ENCODE peak calls at places on chromosome 22, in eight cellular contexts. One of them, this sample, is unnamed.

GRCh38 chr22:39664485-39665200 is 94.1 kb downstream of the CACNA1I start:
- DNase-seq in dermis blood vessel endothelial cell: no peak
- DNase-seq in NCI-H1105: no peak
- DNase-seq in heart left ventricle: no peak
- DNase-seq in AG04450: no peak
- DNase-seq in HTR-8/SVneo: no peak
- DNase-seq in fibroblast of lung: no peak
- DNase-seq in HCT116: no peak
- DNase-seq in this sample: no peak

GRCh38 chr22:49301398-49302149 is 526.1 kb downstream of the BRD1 start:
- DNase-seq in dermis blood vessel endothelial cell: no peak
- DNase-seq in NCI-H1105: no peak
- DNase-seq in heart left ventricle: peak; percentile 64
- DNase-seq in AG04450: no peak
- DNase-seq in HTR-8/SVneo: no peak
- DNase-seq in fibroblast of lung: no peak
- DNase-seq in HCT116: no peak
- DNase-seq in this sample: no peak

GRCh38 chr22:47042861-47043496 is 280.5 kb downstream of the TBC1D22A start:
- DNase-seq in dermis blood vessel endothelial cell: no peak
- DNase-seq in NCI-H1105: no peak
- DNase-seq in heart left ventricle: peak; percentile 47
- DNase-seq in AG04450: no peak
- DNase-seq in HTR-8/SVneo: no peak
- DNase-seq in fibroblast of lung: no peak
- DNase-seq in HCT116: no peak
- DNase-seq in this sample: no peak

GRCh38 chr22:33326540-33327295 is 268.5 kb upstream of the SYN3 start:
- DNase-seq in dermis blood vessel endothelial cell: no peak
- DNase-seq in NCI-H1105: no peak
- DNase-seq in heart left ventricle: no peak
- DNase-seq in AG04450: peak; percentile 6
- DNase-seq in HTR-8/SVneo: no peak
- DNase-seq in fibroblast of lung: no peak
- DNase-seq in HCT116: no peak
- DNase-seq in this sample: no peak

GRCh38 chr22:23503736-23504440 is 76.2 kb downstream of the IGLL1 start:
- DNase-seq in dermis blood vessel endothelial cell: no peak
- DNase-seq in NCI-H1105: no peak
- DNase-seq in heart left ventricle: peak; percentile 40
- DNase-seq in AG04450: no peak
- DNase-seq in HTR-8/SVneo: no peak
- DNase-seq in fibroblast of lung: no peak
- DNase-seq in HCT116: no peak
- DNase-seq in this sample: no peak

GRCh38 chr22:22892096-22893052 is 4.8 kb downstream of the IGLL5 start:
- DNase-seq in dermis blood vessel endothelial cell: no peak
- DNase-seq in NCI-H1105: no peak
- DNase-seq in heart left ventricle: no peak
- DNase-seq in AG04450: no peak
- DNase-seq in HTR-8/SVneo: no peak
- DNase-seq in fibroblast of lung: no peak
- DNase-seq in HCT116: no peak
- DNase-seq in this sample: no peak

GRCh38 chr22:35576671-35577070 is 36.0 kb downstream of the RASD2 start:
- DNase-seq in dermis blood vessel endothelial cell: no peak
- DNase-seq in NCI-H1105: no peak
- DNase-seq in heart left ventricle: no peak
- DNase-seq in AG04450: no peak
- DNase-seq in HTR-8/SVneo: no peak
- DNase-seq in fibroblast of lung: no peak
- DNase-seq in HCT116: no peak
- DNase-seq in this sample: no peak

GRCh38 chr22:45717787-45718186 is 46.2 kb downstream of the ATXN10 start:
- DNase-seq in dermis blood vessel endothelial cell: peak; percentile 17
- DNase-seq in NCI-H1105: no peak
- DNase-seq in heart left ventricle: no peak
- DNase-seq in AG04450: peak; percentile 16
- DNase-seq in HTR-8/SVneo: no peak
- DNase-seq in fibroblast of lung: peak; percentile 52
- DNase-seq in HCT116: no peak
- DNase-seq in this sample: no peak

GRCh38 chr22:16989915-16990314 is 18.1 kb downstream of the GAB4 start:
- DNase-seq in dermis blood vessel endothelial cell: no peak
- DNase-seq in NCI-H1105: no peak
- DNase-seq in heart left ventricle: no peak
- DNase-seq in AG04450: no peak
- DNase-seq in HTR-8/SVneo: no peak
- DNase-seq in fibroblast of lung: no peak
- DNase-seq in HCT116: no peak
- DNase-seq in this sample: no peak

GRCh38 chr22:35177811-35178210 is 79.5 kb upstream of the HMGXB4 start:
- DNase-seq in dermis blood vessel endothelial cell: no peak
- DNase-seq in NCI-H1105: no peak
- DNase-seq in heart left ventricle: no peak
- DNase-seq in AG04450: no peak
- DNase-seq in HTR-8/SVneo: no peak
- DNase-seq in fibroblast of lung: no peak
- DNase-seq in HCT116: no peak
- DNase-seq in this sample: no peak

GRCh38 chr22:36829370-36830002 is 12.7 kb upstream of the PVALB start:
- DNase-seq in dermis blood vessel endothelial cell: no peak
- DNase-seq in NCI-H1105: no peak
- DNase-seq in heart left ventricle: no peak
- DNase-seq in AG04450: no peak
- DNase-seq in HTR-8/SVneo: no peak
- DNase-seq in fibroblast of lung: no peak
- DNase-seq in HCT116: no peak
- DNase-seq in this sample: no peak

GRCh38 chr22:29710193-29710592 is 9.6 kb upstream of the CABP7 start:
- DNase-seq in dermis blood vessel endothelial cell: no peak
- DNase-seq in NCI-H1105: no peak
- DNase-seq in heart left ventricle: no peak
- DNase-seq in AG04450: no peak
- DNase-seq in HTR-8/SVneo: no peak
- DNase-seq in fibroblast of lung: no peak
- DNase-seq in HCT116: no peak
- DNase-seq in this sample: no peak

This sample was measured in NCI-H2171.